ENCODE peak calls at places on chromosome 11, in four cellular contexts. L is psoas muscle, Y is cardiac muscle cell, F is body of pancreas. D is an unnamed sample.

GRCh38 chr11:12552677-12553076 is 121.5 kb upstream of the TEAD1 start:
- DNase-seq in L (no peak), Y (no peak), F (no peak), D (no peak)

GRCh38 chr11:35791088-35791958 is 128.7 kb downstream of the TRIM44 start:
- DNase-seq in L (no peak), Y (peak; percentile 85), F (no peak), D (no peak)

GRCh38 chr11:64250875-64251721 is at the start of gene PLCB3:
- DNase-seq in L (peak; percentile 82), Y (peak; percentile 76), F (peak; percentile 68), D (peak; percentile 50)

GRCh38 chr11:108916290-108916689 is 251.4 kb downstream of the DDX10 start:
- DNase-seq in L (no peak), Y (no peak), F (no peak), D (no peak)

GRCh38 chr11:79045018-79045787 is 395.6 kb downstream of the TENM4 start:
- DNase-seq in L (no peak), Y (no peak), F (no peak), D (no peak)

GRCh38 chr11:86099727-86100320 is 30.9 kb upstream of the PICALM start:
- DNase-seq in L (no peak), Y (no peak), F (no peak), D (no peak)

GRCh38 chr11:40290031-40290650 is 1169.3 kb downstream of the LRRC4C start:
- DNase-seq in L (no peak), Y (no peak), F (no peak), D (no peak)

GRCh38 chr11:33772300-33772699 is 2.0 kb downstream of the FBXO3 start:
- DNase-seq in L (no peak), Y (no peak), F (peak; percentile 27), D (no peak)

GRCh38 chr11:76140912-76141574 is 65.3 kb downstream of the WNT11 start:
- DNase-seq in L (no peak), Y (no peak), F (no peak), D (no peak)

GRCh38 chr11:10906521-10906920 is 48.7 kb upstream of the ZBED5 start:
- DNase-seq in L (no peak), Y (no peak), F (no peak), D (no peak)

GRCh38 chr11:5369793-5370192 is 13.8 kb upstream of the OR51M1 start:
- DNase-seq in L (no peak), Y (peak; percentile 14), F (no peak), D (no peak)

GRCh38 chr11:35163707-35164496 is 24.9 kb downstream of the CD44 start:
- DNase-seq in L (no peak), Y (no peak), F (no peak), D (no peak)

GRCh38 chr11:65295001-65295400 is 19.7 kb upstream of the CDC42EP2 start:
- DNase-seq in L (peak; percentile 51), Y (no peak), F (no peak), D (no peak)

GRCh38 chr11:65298655-65299179 is 15.9 kb upstream of the CDC42EP2 start:
- DNase-seq in L (peak; percentile 79), Y (peak; percentile 22), F (peak; percentile 27), D (no peak)

GRCh38 chr11:65298131-65298535 is 16.5 kb upstream of the CDC42EP2 start:
- DNase-seq in L (peak; percentile 92), Y (no peak), F (peak; percentile 46), D (peak; percentile 54)

GRCh38 chr11:65295571-65296338 is 18.9 kb upstream of the CDC42EP2 start:
- DNase-seq in L (peak; percentile 35), Y (no peak), F (no peak), D (no peak)

GRCh38 chr11:65297026-65297667 is 17.5 kb upstream of the CDC42EP2 start:
- DNase-seq in L (peak; percentile 62), Y (no peak), F (no peak), D (no peak)
- H3K36me3 ChIP-seq in L (no peaks in the 10 kb centered on the region), Y (peaks cover 8% of the 10 kb centered on the region), F (peaks cover 9% of the 10 kb centered on the region), D (peaks cover 24% of the 10 kb centered on the region)

GRCh38 chr11:31813242-31813960 is 2.3 kb upstream of the PAX6 start:
- DNase-seq in L (no peak), Y (no peak), F (no peak), D (no peak)
- H3K4me3 ChIP-seq in L (peak overlapping the region; percentile 71), Y (peak overlapping the region; percentile 5), F (peak overlapping the region; percentile 31), D (peak overlapping the region; percentile 19)

DNA sequence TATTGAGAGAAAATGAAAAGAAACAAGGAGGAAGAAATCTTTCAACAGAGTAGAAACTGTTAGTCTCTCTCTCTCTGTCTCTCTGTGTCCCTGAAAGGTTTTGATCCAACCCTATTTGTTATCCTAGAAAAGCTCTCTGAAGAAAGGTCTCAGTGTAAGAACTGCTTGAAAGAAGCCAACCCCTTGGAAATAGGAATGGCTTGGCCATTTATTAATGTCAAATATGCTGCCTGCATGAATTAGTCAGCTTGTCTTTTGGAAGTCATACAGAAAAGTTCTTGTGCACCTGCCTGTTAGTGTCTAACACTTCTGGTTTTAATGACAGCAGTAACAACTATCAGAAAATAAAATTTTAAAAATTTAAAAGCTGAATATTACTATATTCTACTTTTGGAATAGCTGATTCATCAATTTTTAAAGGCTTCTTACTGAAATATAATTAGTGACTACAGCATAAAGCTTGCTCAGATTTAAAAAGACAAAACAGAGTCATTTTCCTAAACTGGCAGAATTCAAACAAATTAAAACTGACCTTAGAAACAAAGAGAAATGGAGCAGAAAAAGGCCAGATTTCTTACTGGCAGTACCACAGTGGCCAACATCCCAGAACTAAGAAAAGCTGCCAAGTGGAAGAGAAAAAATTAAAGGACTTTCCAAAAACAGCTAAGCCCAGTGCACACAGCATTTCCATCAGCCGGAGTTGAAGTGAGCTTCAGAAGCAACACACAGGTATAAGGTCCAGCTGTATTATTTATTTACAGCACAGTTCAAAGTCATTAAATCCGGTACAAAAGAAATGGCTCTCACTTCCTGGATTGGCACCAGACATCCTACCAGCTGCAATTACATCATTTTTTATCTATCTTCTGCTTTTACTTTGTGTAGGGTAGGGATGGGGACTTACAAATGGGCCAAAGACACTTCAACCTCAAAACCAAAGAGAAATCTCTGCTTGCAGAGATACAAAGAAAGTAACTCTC is 76.3 kb downstream of the PRCP start:
- DNase-seq in L (no peak), Y (no peak), F (no peak), D (no peak)
- H3K27ac ChIP-seq in L (no peak overlapping the region), Y (no peak overlapping the region), F (no peak overlapping the region), D (no peak overlapping the region)

GRCh38 chr11:1283906-1284305 is 25.5 kb downstream of the TOLLIP start:
- DNase-seq in L (peak; percentile 28), Y (no peak), F (no peak), D (no peak)

GRCh38 chr11:1283091-1283511 is 26.3 kb downstream of the TOLLIP start:
- DNase-seq in L (peak; percentile 36), Y (no peak), F (no peak), D (no peak)

GRCh38 chr11:1281326-1281973 is 28.0 kb downstream of the TOLLIP start:
- DNase-seq in L (peak; percentile 30), Y (no peak), F (no peak), D (no peak)

GRCh38 chr11:1280116-1281035 is 29.1 kb downstream of the TOLLIP start:
- DNase-seq in L (peak; percentile 34), Y (no peak), F (no peak), D (no peak)

DNA sequence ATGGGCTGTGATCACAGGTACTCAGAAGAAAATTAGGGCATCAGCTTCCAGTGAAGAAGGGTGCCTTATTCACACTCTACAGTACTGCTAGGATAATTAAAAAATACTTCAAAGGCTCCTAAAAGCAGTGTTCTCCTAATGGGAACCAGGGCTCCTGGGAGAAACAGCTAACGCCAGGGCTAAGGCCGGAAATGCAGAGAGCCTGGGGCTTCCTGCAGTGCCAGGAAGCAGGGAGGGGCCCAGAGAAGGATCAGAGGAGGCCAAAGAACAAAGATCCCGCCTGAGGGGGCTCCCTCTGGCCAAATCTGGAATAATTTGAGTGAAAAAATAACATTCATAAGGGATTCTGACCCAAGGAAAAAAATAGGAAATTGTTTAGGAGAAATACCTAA is 27.5 kb downstream of the TOLLIP start:
- DNase-seq in L (peak; percentile 46), Y (no peak), F (no peak), D (no peak)
- H3K36me3 ChIP-seq in L (no peaks in the 10 kb centered on the region), Y (no peaks in the 10 kb centered on the region), F (peaks cover 38% of the 10 kb centered on the region), D (peaks cover 4% of the 10 kb centered on the region)

DNA sequence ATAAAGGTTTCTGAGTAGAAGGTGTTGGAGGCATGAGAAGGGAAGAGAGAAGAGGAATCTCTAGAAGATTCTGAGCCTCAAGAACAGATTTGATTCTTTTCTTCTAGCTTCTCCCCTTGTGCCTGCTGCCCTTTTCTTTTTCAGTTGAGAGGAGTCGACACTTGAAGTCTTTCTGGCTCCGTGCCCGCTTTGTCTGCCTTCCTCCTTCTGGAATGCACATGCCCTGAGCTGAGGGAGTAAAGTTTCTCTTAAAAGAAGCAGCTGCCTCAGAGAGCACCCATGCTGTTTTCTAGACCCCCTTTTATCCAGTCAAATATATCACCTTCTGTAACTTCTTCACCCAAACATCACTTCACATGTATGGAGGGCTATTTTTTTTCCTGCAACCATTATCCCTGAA is 13.7 kb downstream of the C11orf97 start:
- DNase-seq in L (peak; percentile 65), Y (peak; percentile 93), F (peak; percentile 78), D (peak; percentile 76)
- H3K4me3 ChIP-seq in L (no peak overlapping the region), Y (no peak overlapping the region), F (no peak overlapping the region), D (no peak overlapping the region)

D was measured in lung.